ENCODE peak calls at places on chromosomes 3 and 15, in five cellular contexts. X is OCI-LY7, R is heart right ventricle, T is right cardiac atrium, L is fibroblast of lung. V is an unnamed sample.
A peak's percentile ranks its signal among the peaks of the same experiment; 100 is the strongest.

GRCh38 chr3:29635888-29636287 is 355.0 kb downstream of the RBMS3 start:
- DNase-seq in L (peak; percentile 36), R (no peak), T (no peak), X (no peak), V (no peak)

GRCh38 chr3:80087769-80088168 is 320.0 kb upstream of the ROBO1 start:
- DNase-seq in X (no peak), L (peak; percentile 74), T (no peak), R (no peak), V (no peak)

GRCh38 chr3:119559441-119559963 is at the start of gene CD80:
- DNase-seq in X (peak; percentile 70), R (peak; percentile 31), T (peak; percentile 78), L (peak; percentile 41), V (peak; percentile 25)

GRCh38 chr3:67655364-67656121 is 1.1 kb upstream of the SUCLG2 start:
- DNase-seq in X (peak; percentile 32), R (peak; percentile 11), T (peak; percentile 64), L (no peak), V (peak; percentile 28)

GRCh38 chr15:60821462-60822061 is 342.6 kb upstream of the ICE2 start:
- DNase-seq in R (no peak), L (no peak), X (no peak), T (no peak), V (no peak)

GRCh38 chr3:43852066-43852465 is 161.3 kb downstream of the ABHD5 start:
- DNase-seq in R (no peak), L (peak; percentile 67), T (no peak), X (no peak), V (no peak)

GRCh38 chr15:47812436-47813109 is 95.3 kb downstream of the SEMA6D start:
- DNase-seq in T (no peak), X (no peak), R (no peak), L (peak; percentile 68), V (no peak)

GRCh38 chr3:51382076-51382745 is 2.9 kb upstream of the MANF start:
- DNase-seq in L (no peak), R (no peak), X (no peak), T (peak; percentile 39), V (no peak)

GRCh38 chr3:155605571-155605970 is 139.3 kb downstream of the PLCH1 start:
- DNase-seq in R (no peak), T (no peak), X (no peak), L (no peak), V (no peak)

GRCh38 chr3:7959094-7959493 is 542.5 kb upstream of the LMCD1 start:
- DNase-seq in X (no peak), L (no peak), T (no peak), R (no peak), V (no peak)

DNA sequence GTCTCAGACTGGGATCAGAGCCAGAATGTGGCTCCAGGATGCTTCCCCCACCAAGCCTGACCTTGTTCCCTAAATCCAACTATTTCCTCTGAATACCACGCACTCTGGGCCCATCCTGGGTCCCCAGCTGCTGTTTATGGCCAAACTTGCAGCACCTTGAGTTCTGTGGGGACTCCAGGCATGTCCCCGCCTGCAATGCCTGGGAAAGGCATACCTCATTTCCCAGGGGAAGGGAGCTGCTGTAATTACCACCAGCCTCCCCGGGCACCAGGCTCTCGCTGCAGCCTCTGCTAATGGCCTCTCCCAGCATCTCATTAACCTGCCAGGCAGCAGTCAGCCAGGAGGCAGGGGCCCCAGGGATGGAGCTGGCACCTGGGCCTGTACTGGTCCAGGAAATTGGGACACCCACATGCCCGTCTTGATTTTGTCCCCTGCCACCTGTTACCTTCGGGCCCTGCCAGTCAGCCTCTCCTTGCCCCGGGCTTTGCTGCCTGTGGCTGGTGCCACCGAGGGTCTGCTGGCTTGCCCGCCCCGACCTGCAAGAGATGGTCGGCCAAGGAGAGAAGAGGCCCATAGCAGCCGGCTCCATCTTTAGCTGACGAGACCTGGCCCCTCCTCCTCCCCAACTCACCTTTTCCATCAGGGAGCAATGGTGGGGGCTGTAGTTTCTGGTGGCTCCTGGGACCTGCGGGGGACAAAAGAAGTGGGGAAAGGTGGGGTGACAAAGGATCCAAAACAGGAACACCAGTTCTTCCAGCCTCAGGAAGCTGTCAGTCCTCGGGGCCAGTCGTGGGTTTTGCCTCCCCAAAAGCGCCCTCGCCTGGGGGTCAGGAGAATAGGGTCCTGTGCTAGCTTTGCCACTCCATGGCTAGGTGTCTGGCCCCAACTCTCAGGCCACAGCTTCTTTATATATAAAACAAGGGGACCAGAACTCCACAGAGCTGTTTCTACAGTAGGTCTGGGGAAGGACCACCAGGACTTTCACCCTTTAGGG is 4.3 kb downstream of the CCDC9B start:
- DNase-seq in L (no peak), T (no peak), R (no peak), X (peak; percentile 30), V (no peak)
- H3K27ac ChIP-seq in L (no peak overlapping the region), T (peak overlapping the region; percentile 11), R (peak overlapping the region; percentile 98), X (no peak overlapping the region), V (peak overlapping the region; percentile 99)

DNA sequence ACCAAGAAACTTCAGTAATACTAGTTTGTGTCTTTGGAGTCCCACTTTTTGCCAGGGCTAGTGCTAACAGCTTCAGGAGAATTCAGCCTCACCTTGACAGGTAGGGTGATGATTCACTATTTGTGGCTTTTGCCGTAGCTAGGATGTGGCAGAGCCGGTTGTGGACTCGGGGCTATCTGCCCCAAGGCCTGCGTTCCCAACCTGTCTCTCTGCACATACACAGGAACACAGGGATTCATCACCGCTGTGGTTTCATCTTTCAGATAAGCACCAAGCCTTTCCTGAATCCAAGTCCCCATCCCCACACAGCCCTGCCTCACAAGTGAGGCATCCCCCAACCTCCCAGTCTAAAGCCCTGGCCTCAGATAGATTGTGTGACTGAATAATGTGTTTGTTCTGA is 45.2 kb upstream of the POLG start:
- DNase-seq in T (no peak), R (no peak), L (no peak), X (no peak), V (no peak)
- H3K4me1 ChIP-seq in T (peaks cover 5% of the 10 kb centered on the region), R (peaks cover 27% of the 10 kb centered on the region), L (no peaks in the 10 kb centered on the region), X (no peaks in the 10 kb centered on the region), V (peaks cover 17% of the 10 kb centered on the region)

DNA sequence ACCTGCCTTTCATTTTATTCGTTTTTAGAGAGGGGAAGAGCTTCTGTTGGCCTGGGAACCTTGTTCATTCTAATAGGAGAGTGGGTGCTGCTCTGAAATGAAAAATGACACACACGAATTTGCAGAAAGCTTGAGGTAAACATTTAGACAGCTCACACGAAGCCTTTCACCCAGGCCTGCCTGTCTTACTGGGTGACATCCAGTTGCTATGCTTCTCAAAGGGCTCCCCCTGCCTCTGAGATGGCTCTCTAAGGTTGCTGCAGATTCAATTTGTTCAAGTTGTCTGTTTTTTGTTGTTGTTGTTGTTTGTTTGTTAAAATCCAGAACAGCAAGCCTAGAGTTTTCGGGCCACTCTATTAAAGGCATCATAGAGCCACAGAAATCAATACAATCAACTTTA is 18.1 kb downstream of the PEX5L start:
- DNase-seq in X (peak; percentile 25), T (no peak), R (no peak), L (no peak), V (no peak)
- H3K27ac ChIP-seq in X (no peak overlapping the region), T (no peak overlapping the region), R (no peak overlapping the region), L (no peak overlapping the region), V (no peak overlapping the region)

GRCh38 chr3:134354612-134355275 is 19.5 kb downstream of the AMOTL2 start:
- DNase-seq in L (no peak), R (no peak), X (no peak), T (peak; percentile 39), V (no peak)

GRCh38 chr3:134353831-134354611 is 20.2 kb downstream of the AMOTL2 start:
- DNase-seq in T (no peak), X (peak; percentile 14), R (no peak), L (no peak), V (no peak)

GRCh38 chr3:134356411-134357040 is 17.7 kb downstream of the AMOTL2 start:
- DNase-seq in L (no peak), X (no peak), R (no peak), T (no peak), V (peak; percentile 3)

GRCh38 chr3:134357261-134357913 is 16.9 kb downstream of the AMOTL2 start:
- DNase-seq in T (no peak), X (no peak), R (no peak), L (no peak), V (no peak)

GRCh38 chr3:134355416-134355815 is 18.8 kb downstream of the AMOTL2 start:
- DNase-seq in T (peak; percentile 22), L (no peak), R (no peak), X (no peak), V (no peak)
- H3K4me1 ChIP-seq in T (peaks cover 49% of the 10 kb centered on the region), L (peaks cover 54% of the 10 kb centered on the region), R (peaks cover 100% of the 10 kb centered on the region), X (peaks cover 9% of the 10 kb centered on the region), V (peaks cover 75% of the 10 kb centered on the region)